ENCODE peak calls at places on chromosomes 3 and 15, in ten cellular contexts. O, D, Z, C, A, M, W, G, P and H are unnamed samples.

GRCh38 chr3:61442696-61443095 is 118.7 kb upstream of the PTPRG start:
- DNase-seq in O (no peak), D (no peak), Z (no peak), C (no peak), A (no peak), M (no peak), W (no peak), G (no peak), P (no peak), H (no peak)

GRCh38 chr3:151931171-151931570 is 57.7 kb downstream of the SUCNR1 start:
- DNase-seq in O (no peak), D (no peak), Z (no peak), C (no peak), A (no peak), M (no peak), W (no peak), G (no peak), P (no peak), H (no peak)

GRCh38 chr3:73086071-73086494 is 24.6 kb downstream of the EBLN2 start:
- DNase-seq in O (peak; percentile 42), D (no peak), Z (peak; percentile 47), C (no peak), A (peak; percentile 13), M (no peak), W (peak; percentile 11), G (no peak), P (peak; percentile 49), H (no peak)

GRCh38 chr3:40324621-40325020 is 15.1 kb downstream of the EIF1B start:
- DNase-seq in O (no peak), D (no peak), Z (no peak), C (no peak), A (no peak), M (no peak), W (no peak), G (no peak), P (no peak), H (no peak)

GRCh38 chr3:160860346-160860745 is 104.3 kb downstream of the PPM1L start:
- DNase-seq in O (no peak), D (no peak), Z (no peak), C (no peak), A (no peak), M (no peak), W (no peak), G (no peak), P (peak; percentile 88), H (no peak)

GRCh38 chr3:122468896-122469533 is 45.7 kb downstream of the KPNA1 start:
- DNase-seq in O (peak; percentile 58), D (no peak), Z (no peak), C (no peak), A (no peak), M (no peak), W (no peak), G (no peak), P (no peak), H (no peak)

GRCh38 chr3:4935347-4935746 is 43.9 kb upstream of the BHLHE40 start:
- DNase-seq in O (no peak), D (no peak), Z (peak; percentile 62), C (no peak), A (no peak), M (no peak), W (no peak), G (no peak), P (no peak), H (no peak)

GRCh38 chr15:52200831-52201365 is 9.7 kb upstream of the GNB5 start:
- DNase-seq in O (no peak), D (no peak), Z (no peak), C (no peak), A (no peak), M (no peak), W (no peak), G (no peak), P (no peak), H (no peak)

GRCh38 chr3:188006726-188007393 is 147.1 kb upstream of the LPP start:
- DNase-seq in O (no peak), D (no peak), Z (no peak), C (no peak), A (no peak), M (no peak), W (no peak), G (no peak), P (peak; percentile 24), H (peak; percentile 45)